ENCODE peak calls at places on chromosomes 4 and X, in six cellular contexts. O is IMR-90, E is T-helper 9 cell, Q is neuronal stem cell, T is NB4, I is fibroblast of villous mesenchyme. U is an unnamed sample.

GRCh38 chr4:1502501-1502886 is 96.3 kb upstream of the NKX1-1 start:
- DNase-seq in O (no peak), E (no peak), Q (no peak), T (no peak), I (no peak), U (no peak)

GRCh38 chr4:184688447-184688846 is 38.9 kb downstream of the PRIMPOL start:
- DNase-seq in O (peak; percentile 95), E (no peak), Q (no peak), T (no peak), I (peak; percentile 66), U (peak; percentile 94)

GRCh38 chr4:12633058-12633651 is 851.0 kb downstream of the RAB28 start:
- DNase-seq in O (peak; percentile 48), E (peak; percentile 52), Q (peak; percentile 80), T (peak; percentile 79), I (peak; percentile 53), U (peak; percentile 65)

GRCh38 chrX:47815901-47816845 is 20.5 kb upstream of the ZNF81 start:
- DNase-seq in O (no peak), E (no peak), Q (no peak), T (no peak), I (no peak), U (peak; percentile 33)

GRCh38 chrX:100098660-100099375 is 311.3 kb downstream of the PCDH19 start:
- DNase-seq in O (no peak), E (no peak), Q (no peak), T (no peak), I (peak; percentile 3), U (no peak)

GRCh38 chrX:140762061-140762460 is 52.5 kb downstream of the LINC00632 start:
- DNase-seq in O (peak; percentile 74), E (no peak), Q (peak; percentile 43), T (peak; percentile 49), I (peak; percentile 52), U (peak; percentile 75)

GRCh38 chrX:123869488-123869887 is 9.6 kb downstream of the XIAP start:
- DNase-seq in O (peak; percentile 57), E (no peak), Q (no peak), T (peak; percentile 50), I (peak; percentile 20), U (no peak)

GRCh38 chrX:42738552-42738951 is 39.4 kb downstream of the PPP1R2C start:
- DNase-seq in O (no peak), E (no peak), Q (no peak), T (no peak), I (no peak), U (no peak)

GRCh38 chr4:31692407-31692940 is 972.3 kb downstream of the PCDH7 start:
- DNase-seq in O (no peak), E (no peak), Q (no peak), T (no peak), I (no peak), U (peak; percentile 81)

GRCh38 chrX:74923942-74924448 is 1.3 kb downstream of the NEXMIF start:
- DNase-seq in O (no peak), E (no peak), Q (peak; percentile 1), T (no peak), I (no peak), U (peak; percentile 0)

GRCh38 chr4:74926007-74926406 is 6.9 kb upstream of the PARM1 start:
- DNase-seq in O (no peak), E (no peak), Q (no peak), T (no peak), I (no peak), U (no peak)

GRCh38 chr4:138111462-138112000 is 130.6 kb downstream of the SLC7A11 start:
- DNase-seq in O (peak; percentile 29), E (no peak), Q (no peak), T (no peak), I (peak; percentile 25), U (peak; percentile 74)

GRCh38 chrX:45422216-45422925 is 221.7 kb upstream of the DIPK2B start:
- DNase-seq in O (no peak), E (no peak), Q (no peak), T (no peak), I (peak; percentile 54), U (peak; percentile 12)

GRCh38 chr4:116926631-116927295 is 158.6 kb downstream of the TRAM1L1 start:
- DNase-seq in O (no peak), E (no peak), Q (peak; percentile 0), T (no peak), I (no peak), U (no peak)

GRCh38 chrX:134365923-134366322 is 94.0 kb upstream of the HPRT1 start:
- DNase-seq in O (no peak), E (no peak), Q (no peak), T (no peak), I (no peak), U (no peak)

GRCh38 chr4:41880840-41881831 is 54.1 kb upstream of the TMEM33 start:
- DNase-seq in O (no peak), E (no peak), Q (no peak), T (no peak), I (no peak), U (peak; percentile 21)

GRCh38 chrX:44767308-44767707 is 76.5 kb upstream of the DUSP21 start:
- DNase-seq in O (no peak), E (no peak), Q (no peak), T (no peak), I (no peak), U (no peak)

GRCh38 chr4:84258905-84259830 is 239.9 kb downstream of the NKX6-1 start:
- DNase-seq in O (peak; percentile 32), E (no peak), Q (no peak), T (peak; percentile 40), I (peak; percentile 20), U (peak; percentile 22)

GRCh38 chrX:118761950-118762725 is 34.7 kb downstream of the IL13RA1 start:
- DNase-seq in O (no peak), E (no peak), Q (peak; percentile 6), T (peak; percentile 30), I (no peak), U (no peak)